ENCODE peak calls at places on chromosomes 7 and 10, in nine cellular contexts. N, U, T, Z, X, A, W, F and M are unnamed samples.

GRCh38 chr7:150901160-150902035 is 49.1 kb downstream of the AOC1 start:
- DNase-seq in N (peak), U (no peak), T (peak), Z (no peak), X (no peak), A (peak), W (peak), F (no peak), M (peak)

GRCh38 chr7:16061630-16062029 is 359.7 kb downstream of the CRPPA start:
- DNase-seq in N (no peak), U (no peak), T (no peak), Z (no peak), X (no peak), A (no peak), W (no peak), F (no peak), M (no peak)

GRCh38 chr7:77738871-77739270 is 42.6 kb downstream of the RSBN1L start:
- DNase-seq in N (no peak), U (peak), T (no peak), Z (no peak), X (no peak), A (no peak), W (no peak), F (peak), M (no peak)

GRCh38 chr10:125014984-125015944 is 73.3 kb downstream of the ZRANB1 start:
- DNase-seq in N (no peak), U (no peak), T (no peak), Z (no peak), X (no peak), A (no peak), W (no peak), F (no peak), M (no peak)

GRCh38 chr7:52863667-52864066 is 171.8 kb upstream of the POM121L12 start:
- DNase-seq in N (no peak), U (no peak), T (no peak), Z (no peak), X (no peak), A (no peak), W (no peak), F (no peak), M (no peak)

GRCh38 chr7:6226194-6226799 is 46.1 kb downstream of the CYTH3 start:
- DNase-seq in N (no peak), U (peak), T (no peak), Z (no peak), X (no peak), A (no peak), W (no peak), F (no peak), M (no peak)

GRCh38 chr7:2716906-2717292 is 28.9 kb downstream of the AMZ1 start:
- DNase-seq in N (no peak), U (no peak), T (no peak), Z (no peak), X (no peak), A (no peak), W (no peak), F (no peak), M (no peak)

GRCh38 chr10:86264481-86265231 is 101.9 kb downstream of the GRID1 start:
- DNase-seq in N (no peak), U (no peak), T (no peak), Z (no peak), X (no peak), A (peak), W (no peak), F (no peak), M (no peak)

GRCh38 chr7:65371468-65371867 is 2.2 kb upstream of the ZNF92 start:
- DNase-seq in N (no peak), U (peak), T (no peak), Z (no peak), X (no peak), A (peak), W (no peak), F (peak), M (no peak)